ENCODE peak calls at places on chromosomes 1 and 21, in five cellular contexts. M, R, P, X and Y are unnamed samples.

GRCh38 chr1:5634893-5635292 is 357.3 kb downstream of the NPHP4 start:
- DNase-seq in M (no peak), X (no peak), P (no peak), R (no peak), Y (no peak)

GRCh38 chr1:233547726-233548125 is 66.2 kb upstream of the KCNK1 start:
- DNase-seq in P (no peak), X (no peak), M (no peak), R (no peak), Y (no peak)

GRCh38 chr21:39422468-39423241 is 22.9 kb downstream of the LCA5L start:
- DNase-seq in R (no peak), P (no peak), M (no peak), X (peak; percentile 17), Y (no peak)

GRCh38 chr1:162213281-162213909 is 143.9 kb downstream of the NOS1AP start:
- DNase-seq in P (no peak), X (no peak), M (no peak), R (no peak), Y (no peak)

GRCh38 chr1:168396940-168397680 is 116.4 kb downstream of the TBX19 start:
- DNase-seq in M (no peak), R (no peak), P (no peak), X (no peak), Y (no peak)

GRCh38 chr1:31376374-31377134 is 3.7 kb upstream of the FABP3 start:
- DNase-seq in M (no peak), P (no peak), R (no peak), X (no peak), Y (peak; percentile 96)

GRCh38 chr1:31886866-31887265 is 51.3 kb downstream of the PTP4A2 start:
- DNase-seq in P (no peak), R (no peak), M (no peak), X (no peak), Y (no peak)

GRCh38 chr1:198155253-198155652 is 1.5 kb upstream of the NEK7 start:
- DNase-seq in X (no peak), R (no peak), P (no peak), M (no peak), Y (peak; percentile 49)

GRCh38 chr21:26060335-26061115 is 110.0 kb downstream of the APP start:
- DNase-seq in X (no peak), P (no peak), M (no peak), R (no peak), Y (no peak)

GRCh38 chr1:43492816-43493215 is 37.9 kb upstream of the PTPRF start:
- DNase-seq in R (no peak), M (no peak), X (no peak), P (no peak), Y (no peak)

GRCh38 chr1:217919683-217920502 is 288.7 kb downstream of the SPATA17 start:
- DNase-seq in R (no peak), M (no peak), P (no peak), X (no peak), Y (no peak)

GRCh38 chr1:168830562-168830961 is 101.6 kb upstream of the DPT start:
- DNase-seq in P (no peak), X (no peak), R (no peak), M (no peak), Y (no peak)

GRCh38 chr1:152757747-152758146 is at the start of gene KPRP:
- DNase-seq in R (no peak), X (no peak), M (no peak), P (no peak), Y (no peak)

GRCh38 chr1:82978461-82979324 is 1020.2 kb downstream of the TTLL7 start:
- DNase-seq in M (no peak), P (no peak), R (no peak), X (no peak), Y (no peak)

GRCh38 chr1:226255380-226255779 is 31.9 kb downstream of the MIXL1 start:
- DNase-seq in R (no peak), P (no peak), X (no peak), M (no peak), Y (no peak)

GRCh38 chr21:37821791-37822450 is 94.3 kb downstream of the KCNJ6 start:
- DNase-seq in M (no peak), P (no peak), X (no peak), R (no peak), Y (peak; percentile 50)

GRCh38 chr1:156697481-156697880 is 7.9 kb downstream of the CRABP2 start:
- DNase-seq in P (no peak), M (no peak), R (peak; percentile 57), X (no peak), Y (no peak)

GRCh38 chr1:59952065-59952464 is 25.5 kb upstream of the CYP2J2 start:
- DNase-seq in R (no peak), M (no peak), X (no peak), P (no peak), Y (no peak)

GRCh38 chr1:196160066-196160795 is 448.0 kb downstream of the KCNT2 start:
- DNase-seq in R (no peak), X (no peak), M (no peak), P (no peak), Y (no peak)

GRCh38 chr21:14722841-14723483 is 176.8 kb upstream of the SAMSN1 start:
- DNase-seq in R (no peak), X (no peak), P (no peak), M (no peak), Y (no peak)

GRCh38 chr21:42012344-42012743 is 2.2 kb upstream of the ZBTB21 start:
- DNase-seq in X (no peak), R (no peak), M (no peak), P (no peak), Y (no peak)